ENCODE peak calls at places on chromosome 12, in five cellular contexts. Y, L, S, M and O are unnamed samples.

GRCh38 chr12:98402081-98402480 is 113.3 kb upstream of the TMPO start:
- DNase-seq in Y (peak; percentile 86), M (no peak), L (no peak), S (peak; percentile 44), O (no peak)

GRCh38 chr12:72570601-72571000 is 298.4 kb downstream of the TRHDE start:
- DNase-seq in S (peak; percentile 24), M (no peak), L (peak; percentile 10), Y (no peak), O (no peak)

GRCh38 chr12:91023326-91024004 is 18.7 kb upstream of the EPYC start:
- DNase-seq in S (no peak), M (peak; percentile 83), Y (peak; percentile 58), L (no peak), O (no peak)

GRCh38 chr12:49357099-49357678 is 10.1 kb upstream of the SPATS2 start:
- DNase-seq in S (peak; percentile 37), Y (peak; percentile 51), L (no peak), M (peak; percentile 81), O (no peak)

GRCh38 chr12:111578276-111578970 is 20.7 kb downstream of the ATXN2 start:
- DNase-seq in M (peak; percentile 59), L (no peak), S (peak; percentile 15), Y (peak; percentile 80), O (peak; percentile 59)

GRCh38 chr12:80183939-80184338 is 84.6 kb downstream of the OTOGL start:
- DNase-seq in Y (peak; percentile 41), L (no peak), M (peak; percentile 38), S (no peak), O (peak; percentile 76)

GRCh38 chr12:110270125-110270962 is 10.7 kb upstream of the ATP2A2 start:
- DNase-seq in L (peak; percentile 45), M (peak; percentile 62), S (peak; percentile 65), Y (peak; percentile 53), O (no peak)

GRCh38 chr12:20006856-20007255 is 361.5 kb upstream of the PDE3A start:
- DNase-seq in S (no peak), Y (no peak), L (no peak), M (no peak), O (no peak)

GRCh38 chr12:124621296-124621660 is 53.9 kb upstream of the NCOR2 start:
- DNase-seq in Y (peak; percentile 35), M (peak; percentile 27), L (no peak), S (peak; percentile 41), O (peak; percentile 68)

GRCh38 chr12:71645268-71645667 is 18.4 kb downstream of the ZFC3H1 start:
- DNase-seq in M (no peak), S (no peak), Y (no peak), L (no peak), O (no peak)

GRCh38 chr12:24482882-24483604 is 465.9 kb downstream of the BCAT1 start:
- DNase-seq in M (peak; percentile 28), Y (peak; percentile 17), L (no peak), S (no peak), O (no peak)

GRCh38 chr12:104166465-104166864 is 28.5 kb upstream of the NFYB start:
- DNase-seq in L (no peak), Y (no peak), S (no peak), M (peak; percentile 56), O (no peak)

GRCh38 chr12:2410490-2410889 is 357.7 kb downstream of the CACNA1C start:
- DNase-seq in S (no peak), L (no peak), M (no peak), Y (no peak), O (no peak)

GRCh38 chr12:113184098-113184899 is 979 bp downstream of the DDX54 start:
- DNase-seq in M (no peak), Y (peak; percentile 67), L (no peak), S (no peak), O (peak; percentile 49)

GRCh38 chr12:31230004-31230403 is 95.9 kb downstream of the SINHCAF start:
- DNase-seq in L (no peak), Y (no peak), M (no peak), S (no peak), O (no peak)

GRCh38 chr12:65121049-65121955 is at the start of gene WIF1:
- DNase-seq in M (peak; percentile 2), L (peak; percentile 47), S (peak; percentile 55), Y (no peak), O (no peak)

GRCh38 chr12:42698213-42698612 is 108.7 kb upstream of the PRICKLE1 start:
- DNase-seq in L (no peak), S (peak; percentile 20), Y (peak; percentile 72), M (peak; percentile 82), O (no peak)

GRCh38 chr12:87270894-87271293 is 758.3 kb downstream of the C12orf50 start:
- DNase-seq in M (peak; percentile 35), S (no peak), L (no peak), Y (peak; percentile 87), O (peak; percentile 80)

GRCh38 chr12:57096099-57096572 is 7.2 kb downstream of the NAB2 start:
- DNase-seq in L (no peak), M (no peak), Y (no peak), S (peak; percentile 47), O (no peak)

GRCh38 chr12:115697341-115697740 is 580.2 kb downstream of the MED13L start:
- DNase-seq in Y (no peak), M (peak; percentile 2), S (peak; percentile 40), L (no peak), O (no peak)

GRCh38 chr12:13947237-13947945 is 34.0 kb downstream of the GRIN2B start:
- DNase-seq in S (peak; percentile 15), Y (peak; percentile 97), M (no peak), L (no peak), O (no peak)

GRCh38 chr12:118979763-118980406 is 1.5 kb upstream of the SRRM4 start:
- DNase-seq in Y (peak; percentile 39), M (peak; percentile 40), S (peak; percentile 79), L (peak; percentile 78), O (peak; percentile 78)

GRCh38 chr12:53963434-53964314 is 9.0 kb downstream of the HOXC12 start:
- DNase-seq in S (no peak), Y (no peak), M (no peak), L (peak; percentile 38), O (no peak)

GRCh38 chr12:102702447-102703114 is 214.5 kb downstream of the PAH start:
- DNase-seq in L (peak; percentile 35), S (peak; percentile 57), Y (peak; percentile 32), M (peak; percentile 65), O (peak; percentile 69)

GRCh38 chr12:104737682-104738370 is 220.3 kb downstream of the SLC41A2 start:
- DNase-seq in M (no peak), S (no peak), Y (no peak), L (no peak), O (no peak)

GRCh38 chr12:16766736-16767135 is 160.8 kb upstream of the LMO3 start:
- DNase-seq in L (no peak), Y (no peak), M (no peak), S (peak; percentile 4), O (no peak)

GRCh38 chr12:2205961-2206360 is 153.2 kb downstream of the CACNA1C start:
- DNase-seq in L (no peak), S (no peak), M (no peak), Y (no peak), O (no peak)

GRCh38 chr12:124786065-124786964 is 77.3 kb downstream of the SCARB1 start:
- DNase-seq in M (peak; percentile 92), S (peak; percentile 80), Y (peak; percentile 79), L (peak; percentile 77), O (peak; percentile 37)